ENCODE peak calls at places on chromosomes 3 and 15, in ten cellular contexts. U, D, L, E, N, K, P, B, Y and X are unnamed samples.

GRCh38 chr15:57477736-57478522 is 101.6 kb downstream of the CGNL1 start:
- DNase-seq in U (no peak), D (no peak), L (no peak), E (no peak), N (peak; percentile 77), K (peak; percentile 14), P (no peak), B (no peak), Y (no peak), X (no peak)

GRCh38 chr15:30984542-30984941 is 6.9 kb downstream of the MTMR10 start:
- DNase-seq in U (no peak), D (no peak), L (no peak), E (no peak), N (no peak), K (no peak), P (no peak), B (no peak), Y (no peak), X (no peak)

GRCh38 chr15:63474810-63475316 is 29.5 kb upstream of the USP3 start:
- DNase-seq in U (no peak), D (no peak), L (no peak), E (no peak), N (no peak), K (no peak), P (no peak), B (no peak), Y (peak; percentile 71), X (no peak)

GRCh38 chr3:73609655-73610054 is 15.1 kb downstream of the PDZRN3 start:
- DNase-seq in U (no peak), D (no peak), L (no peak), E (no peak), N (no peak), K (no peak), P (no peak), B (no peak), Y (no peak), X (no peak)

GRCh38 chr3:20458994-20459736 is 273.2 kb upstream of the SGO1 start:
- DNase-seq in U (no peak), D (no peak), L (no peak), E (no peak), N (no peak), K (no peak), P (no peak), B (no peak), Y (no peak), X (no peak)

GRCh38 chr3:143594217-143594616 is 254.1 kb downstream of the SLC9A9 start:
- DNase-seq in U (no peak), D (no peak), L (no peak), E (no peak), N (no peak), K (no peak), P (no peak), B (no peak), Y (no peak), X (no peak)

GRCh38 chr3:15428539-15428938 is 1.1 kb downstream of the EAF1 start:
- DNase-seq in U (no peak), D (no peak), L (no peak), E (peak; percentile 85), N (no peak), K (no peak), P (peak; percentile 71), B (no peak), Y (no peak), X (no peak)

GRCh38 chr15:31387483-31388118 is 61.0 kb downstream of the KLF13 start:
- DNase-seq in U (peak; percentile 34), D (no peak), L (no peak), E (no peak), N (peak; percentile 73), K (no peak), P (no peak), B (peak; percentile 81), Y (no peak), X (no peak)

GRCh38 chr3:78972617-78973301 is 795.0 kb downstream of the ROBO1 start:
- DNase-seq in U (no peak), D (no peak), L (no peak), E (no peak), N (no peak), K (no peak), P (peak; percentile 8), B (no peak), Y (no peak), X (no peak)

GRCh38 chr15:49083471-49084284 is 37.4 kb upstream of the SECISBP2L start:
- DNase-seq in U (no peak), D (no peak), L (no peak), E (peak; percentile 53), N (no peak), K (no peak), P (no peak), B (no peak), Y (no peak), X (no peak)

GRCh38 chr15:85609492-85609891 is 185.2 kb downstream of the KLHL25 start:
- DNase-seq in U (no peak), D (no peak), L (no peak), E (no peak), N (no peak), K (no peak), P (no peak), B (no peak), Y (no peak), X (no peak)

GRCh38 chr3:67940200-67940952 is 286.0 kb upstream of the SUCLG2 start:
- DNase-seq in U (no peak), D (no peak), L (no peak), E (peak; percentile 4), N (peak; percentile 46), K (no peak), P (no peak), B (no peak), Y (no peak), X (no peak)

GRCh38 chr3:10456981-10457380 is 48.4 kb downstream of the ATP2B2 start:
- DNase-seq in U (no peak), D (no peak), L (no peak), E (no peak), N (no peak), K (no peak), P (no peak), B (no peak), Y (no peak), X (no peak)

GRCh38 chr3:53201190-53201504 is 40.1 kb downstream of the PRKCD start:
- DNase-seq in U (no peak), D (no peak), L (no peak), E (no peak), N (no peak), K (no peak), P (no peak), B (no peak), Y (no peak), X (no peak)

GRCh38 chr3:188361888-188362287 is 207.9 kb downstream of the LPP start:
- DNase-seq in U (no peak), D (no peak), L (no peak), E (no peak), N (no peak), K (no peak), P (no peak), B (no peak), Y (no peak), X (no peak)

GRCh38 chr3:187880438-187880837 is 135.2 kb upstream of the BCL6 start:
- DNase-seq in U (no peak), D (no peak), L (no peak), E (peak; percentile 6), N (no peak), K (no peak), P (no peak), B (no peak), Y (no peak), X (no peak)

GRCh38 chr15:31499953-31500808 is 173.5 kb downstream of the KLF13 start:
- DNase-seq in U (no peak), D (no peak), L (no peak), E (no peak), N (no peak), K (no peak), P (no peak), B (no peak), Y (no peak), X (peak; percentile 60)

GRCh38 chr3:194824100-194824499 is 138.4 kb downstream of the FAM43A start:
- DNase-seq in U (no peak), D (no peak), L (no peak), E (no peak), N (no peak), K (no peak), P (peak; percentile 23), B (no peak), Y (no peak), X (no peak)

GRCh38 chr3:180063783-180064182 is 27.0 kb upstream of the PEX5L start:
- DNase-seq in U (no peak), D (no peak), L (no peak), E (no peak), N (no peak), K (no peak), P (no peak), B (no peak), Y (no peak), X (no peak)
- TF ChIP-seq CTCF in U (no peak), D (no peak), L (no peak), E (no peak), N (no peak), K (no peak), P (no peak), B (no peak), Y (no peak), X (no peak)

DNA sequence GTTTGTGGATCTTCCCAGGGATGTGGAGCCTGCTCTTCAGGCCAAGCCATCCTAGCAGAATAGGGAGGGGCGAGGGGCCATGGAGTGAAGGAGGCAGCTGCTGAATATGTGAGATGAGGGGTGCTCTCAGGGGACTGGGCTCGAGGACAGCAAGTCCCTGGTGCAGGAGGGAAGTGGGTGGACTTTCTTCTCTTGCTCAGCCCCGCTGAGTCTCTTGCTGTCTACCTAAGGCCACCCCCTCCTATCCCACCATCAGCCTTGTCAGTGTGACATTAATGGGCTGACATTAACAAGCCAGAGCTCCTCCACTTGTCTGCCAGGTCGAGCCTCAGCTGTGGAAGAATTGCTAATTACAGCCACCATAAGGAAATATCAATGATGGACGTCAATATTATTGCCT is 34.6 kb upstream of the LINGO1 start:
- DNase-seq in U (no peak), D (no peak), L (no peak), E (no peak), N (no peak), K (no peak), P (no peak), B (no peak), Y (no peak), X (no peak)
- TF ChIP-seq CTCF in U (no peak), D (no peak), L (no peak), E (no peak), N (no peak), K (no peak), P (no peak), B (no peak), Y (no peak), X (no peak)

DNA sequence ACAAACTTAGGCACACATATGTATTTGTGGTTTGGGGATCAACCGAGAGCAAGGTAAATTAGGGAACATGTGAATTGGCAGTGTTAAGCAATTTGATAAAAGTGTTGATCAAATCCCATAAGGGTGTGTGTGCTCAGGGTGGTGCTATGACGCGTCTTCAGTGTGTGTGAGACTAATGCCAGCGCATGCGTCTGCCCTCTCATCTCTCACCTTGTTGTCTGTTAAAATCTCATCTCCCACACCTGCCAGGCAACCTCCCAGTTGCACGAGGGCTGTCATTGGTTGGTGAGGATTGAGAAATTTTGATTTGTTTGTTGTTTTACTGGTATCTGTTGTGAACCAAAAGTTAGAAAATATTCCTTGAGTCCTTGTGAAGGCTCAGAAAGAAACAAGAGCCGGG is 137.2 kb upstream of the ICE2 start:
- DNase-seq in U (no peak), D (no peak), L (no peak), E (no peak), N (no peak), K (no peak), P (no peak), B (no peak), Y (no peak), X (no peak)
- TF ChIP-seq CTCF in U (no peak), D (no peak), L (no peak), E (no peak), N (no peak), K (no peak), P (no peak), B (no peak), Y (no peak), X (no peak)

GRCh38 chr3:44661189-44661588 is 12.7 kb downstream of the ZNF35 start:
- DNase-seq in U (no peak), D (no peak), L (no peak), E (no peak), N (no peak), K (no peak), P (no peak), B (no peak), Y (no peak), X (no peak)
- TF ChIP-seq CTCF in U (no peak), D (no peak), L (peak; percentile 54), E (peak; percentile 50), N (no peak), K (peak; percentile 19), P (no peak), B (no peak), Y (no peak), X (peak; percentile 58)